ENCODE peak calls at places on chromosome 20, in four cellular contexts. One of them, this sample, is unnamed.

GRCh38 chr20:20064303-20064702 is 12.0 kb downstream of the CFAP61 start:
- DNase-seq in left lung: no peak
- DNase-seq in breast epithelium: no peak
- DNase-seq in H9: no peak
- DNase-seq in this sample: no peak

GRCh38 chr20:51104960-51105460 is 82.1 kb upstream of the KCNG1 start:
- DNase-seq in left lung: no peak
- DNase-seq in breast epithelium: no peak
- DNase-seq in H9: no peak
- DNase-seq in this sample: no peak

GRCh38 chr20:9886227-9886626 is 47.4 kb upstream of the PAK5 start:
- DNase-seq in left lung: no peak
- DNase-seq in breast epithelium: no peak
- DNase-seq in H9: no peak
- DNase-seq in this sample: no peak

GRCh38 chr20:23133560-23133998 is 47.5 kb upstream of the CD93 start:
- DNase-seq in left lung: no peak
- DNase-seq in breast epithelium: peak
- DNase-seq in H9: no peak
- DNase-seq in this sample: no peak

GRCh38 chr20:43686820-43687219 is 19.9 kb downstream of the MYBL2 start:
- DNase-seq in left lung: no peak
- DNase-seq in breast epithelium: no peak
- DNase-seq in H9: no peak
- DNase-seq in this sample: no peak

GRCh38 chr20:62858059-62858458 is 3.6 kb downstream of the TCFL5 start:
- DNase-seq in left lung: no peak
- DNase-seq in breast epithelium: no peak
- DNase-seq in H9: no peak
- DNase-seq in this sample: no peak

GRCh38 chr20:16863315-16863714 is 115.2 kb downstream of the OTOR start:
- DNase-seq in left lung: no peak
- DNase-seq in breast epithelium: no peak
- DNase-seq in H9: no peak
- DNase-seq in this sample: no peak

GRCh38 chr20:17646209-17646717 is 35.8 kb downstream of the RRBP1 start:
- DNase-seq in left lung: peak
- DNase-seq in breast epithelium: no peak
- DNase-seq in H9: no peak
- DNase-seq in this sample: no peak

GRCh38 chr20:20480126-20480525 is 112.2 kb downstream of the INSM1 start:
- DNase-seq in left lung: no peak
- DNase-seq in breast epithelium: no peak
- DNase-seq in H9: no peak
- DNase-seq in this sample: no peak

GRCh38 chr20:22827916-22828315 is 207.2 kb upstream of the SSTR4 start:
- DNase-seq in left lung: no peak
- DNase-seq in breast epithelium: no peak
- DNase-seq in H9: no peak
- DNase-seq in this sample: no peak

GRCh38 chr20:53839423-53840176 is 230.8 kb downstream of the BCAS1 start:
- DNase-seq in left lung: no peak
- DNase-seq in breast epithelium: no peak
- DNase-seq in H9: no peak
- DNase-seq in this sample: peak

GRCh38 chr20:62359491-62360121 is 7.5 kb downstream of the LAMA5 start:
- DNase-seq in left lung: peak
- DNase-seq in breast epithelium: no peak
- DNase-seq in H9: peak
- DNase-seq in this sample: no peak

GRCh38 chr20:48897298-48898044 is 24.0 kb upstream of the ARFGEF2 start:
- DNase-seq in left lung: no peak
- DNase-seq in breast epithelium: no peak
- DNase-seq in H9: no peak
- DNase-seq in this sample: no peak

GRCh38 chr20:40982415-40983145 is 46.0 kb upstream of the TOP1 start:
- DNase-seq in left lung: no peak
- DNase-seq in breast epithelium: no peak
- DNase-seq in H9: no peak
- DNase-seq in this sample: no peak

GRCh38 chr20:32562495-32562911 is 22.6 kb downstream of the NOL4L start:
- DNase-seq in left lung: peak
- DNase-seq in breast epithelium: no peak
- DNase-seq in H9: no peak
- DNase-seq in this sample: no peak

GRCh38 chr20:63658749-63659187 is 656 bp downstream of the RTEL1 start:
- DNase-seq in left lung: no peak
- DNase-seq in breast epithelium: no peak
- DNase-seq in H9: no peak
- DNase-seq in this sample: no peak

GRCh38 chr20:51799586-51799985 is 2.7 kb downstream of the SALL4 start:
- DNase-seq in left lung: no peak
- DNase-seq in breast epithelium: no peak
- DNase-seq in H9: no peak
- DNase-seq in this sample: no peak

GRCh38 chr20:51792960-51793359 is 9.4 kb downstream of the SALL4 start:
- DNase-seq in left lung: no peak
- DNase-seq in breast epithelium: no peak
- DNase-seq in H9: no peak
- DNase-seq in this sample: no peak

GRCh38 chr20:37979021-37979985 is 54.0 kb downstream of the TTI1 start:
- DNase-seq in left lung: no peak
- DNase-seq in breast epithelium: no peak
- DNase-seq in H9: no peak
- DNase-seq in this sample: no peak

GRCh38 chr20:41365785-41366545 is 653 bp downstream of the EMILIN3 start:
- DNase-seq in left lung: no peak
- DNase-seq in breast epithelium: no peak
- DNase-seq in H9: peak
- DNase-seq in this sample: no peak

GRCh38 chr20:48635791-48636267 is 192.0 kb downstream of the PREX1 start:
- DNase-seq in left lung: peak
- DNase-seq in breast epithelium: no peak
- DNase-seq in H9: peak
- DNase-seq in this sample: no peak

GRCh38 chr20:50415516-50416268 is 94.5 kb upstream of the PTPN1 start:
- DNase-seq in left lung: peak
- DNase-seq in breast epithelium: peak
- DNase-seq in H9: peak
- DNase-seq in this sample: no peak

GRCh38 chr20:47058236-47058635 is 163.6 kb downstream of the EYA2 start:
- DNase-seq in left lung: no peak
- DNase-seq in breast epithelium: no peak
- DNase-seq in H9: no peak
- DNase-seq in this sample: no peak

GRCh38 chr20:48972816-48973215 is 51.3 kb downstream of the ARFGEF2 start:
- DNase-seq in left lung: no peak
- DNase-seq in breast epithelium: no peak
- DNase-seq in H9: no peak
- DNase-seq in this sample: no peak

GRCh38 chr20:9978395-9979004 is 56.3 kb upstream of the ANKEF1 start:
- DNase-seq in left lung: no peak
- DNase-seq in breast epithelium: no peak
- DNase-seq in H9: no peak
- DNase-seq in this sample: no peak

GRCh38 chr20:47007826-47008655 is 113.4 kb downstream of the EYA2 start:
- DNase-seq in left lung: no peak
- DNase-seq in breast epithelium: no peak
- DNase-seq in H9: no peak
- DNase-seq in this sample: no peak

GRCh38 chr20:50338479-50339195 is 148.0 kb downstream of the CEBPB start:
- DNase-seq in left lung: no peak
- DNase-seq in breast epithelium: no peak
- DNase-seq in H9: peak
- DNase-seq in this sample: no peak

GRCh38 chr20:309306-309840 is 12.0 kb downstream of the ZCCHC3 start:
- DNase-seq in left lung: no peak
- DNase-seq in breast epithelium: no peak
- DNase-seq in H9: no peak
- DNase-seq in this sample: no peak

GRCh38 chr20:58708246-58708931 is 15.8 kb downstream of the NPEPL1 start:
- DNase-seq in left lung: peak
- DNase-seq in breast epithelium: no peak
- DNase-seq in H9: peak
- DNase-seq in this sample: peak

GRCh38 chr20:39310363-39311037 is 348.4 kb downstream of the DHX35 start:
- DNase-seq in left lung: no peak
- DNase-seq in breast epithelium: no peak
- DNase-seq in H9: peak
- DNase-seq in this sample: no peak

GRCh38 chr20:53872081-53872541 is 198.3 kb downstream of the BCAS1 start:
- DNase-seq in left lung: no peak
- DNase-seq in breast epithelium: no peak
- DNase-seq in H9: no peak
- DNase-seq in this sample: no peak

GRCh38 chr20:41655966-41656685 is 37.9 kb upstream of the CHD6 start:
- DNase-seq in left lung: no peak
- DNase-seq in breast epithelium: no peak
- DNase-seq in H9: no peak
- DNase-seq in this sample: no peak

GRCh38 chr20:3797592-3798404 is 1.7 kb downstream of the CDC25B start:
- DNase-seq in left lung: no peak
- DNase-seq in breast epithelium: no peak
- DNase-seq in H9: no peak
- DNase-seq in this sample: no peak

GRCh38 chr20:56807118-56807517 is 178.0 kb downstream of the TFAP2C start:
- DNase-seq in left lung: no peak
- DNase-seq in breast epithelium: no peak
- DNase-seq in H9: no peak
- DNase-seq in this sample: no peak

GRCh38 chr20:33686008-33686983 is at the start of gene E2F1:
- DNase-seq in left lung: peak
- DNase-seq in breast epithelium: peak
- DNase-seq in H9: peak
- DNase-seq in this sample: peak
- TF ChIP-seq CTCF in left lung: peak
- TF ChIP-seq CTCF in breast epithelium: peak
- TF ChIP-seq CTCF in H9: peak
- TF ChIP-seq CTCF in this sample: no peak

GRCh38 chr20:44888226-44889103 is 3.0 kb downstream of the YWHAB start:
- DNase-seq in left lung: no peak
- DNase-seq in breast epithelium: no peak
- DNase-seq in H9: no peak
- DNase-seq in this sample: no peak
- TF ChIP-seq CTCF in left lung: no peak
- TF ChIP-seq CTCF in breast epithelium: peak
- TF ChIP-seq CTCF in H9: peak
- TF ChIP-seq CTCF in this sample: no peak

DNA sequence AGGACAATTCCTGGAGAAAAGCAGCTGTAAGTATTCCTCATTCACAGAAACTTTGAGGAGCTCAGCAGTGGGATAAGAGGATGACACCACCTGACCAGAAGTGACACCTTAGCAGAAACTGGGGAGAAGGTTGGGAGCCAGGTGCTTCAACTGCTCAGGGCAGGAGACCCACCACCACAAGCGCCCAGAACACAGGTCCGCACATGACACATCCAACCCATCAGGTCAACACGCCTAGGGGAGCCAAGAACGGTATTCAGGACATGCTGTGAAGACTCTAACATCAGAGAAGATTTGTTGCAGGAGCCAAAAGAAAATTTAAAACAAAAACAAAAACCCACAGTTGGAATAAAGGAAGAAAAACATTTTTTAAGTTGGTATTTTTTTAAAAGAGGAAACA is 50.5 kb downstream of the SLC23A2 start:
- DNase-seq in left lung: no peak
- DNase-seq in breast epithelium: no peak
- DNase-seq in H9: no peak
- DNase-seq in this sample: no peak
- TF ChIP-seq CTCF in left lung: no peak
- TF ChIP-seq CTCF in breast epithelium: no peak
- TF ChIP-seq CTCF in H9: no peak
- TF ChIP-seq CTCF in this sample: no peak

DNA sequence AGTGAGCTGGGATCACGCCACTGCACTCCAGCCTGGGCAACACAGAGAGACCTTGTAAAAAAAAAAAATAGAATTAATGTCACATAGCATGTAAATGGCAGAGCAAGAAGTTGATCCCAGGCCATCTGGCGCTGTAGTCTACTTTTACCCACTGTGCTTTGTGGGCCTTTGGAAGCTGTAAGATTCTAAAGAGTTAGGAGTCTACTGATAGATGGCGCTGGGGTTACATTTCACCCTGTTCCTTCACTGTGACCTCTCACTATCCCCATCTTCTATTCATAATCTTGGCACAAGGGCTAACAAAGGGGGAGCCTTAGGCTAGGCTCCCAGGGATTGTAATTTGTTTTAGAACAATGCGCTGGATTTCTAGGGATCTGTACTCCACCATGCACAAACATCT is 24.4 kb downstream of the SIRPD start:
- DNase-seq in left lung: no peak
- DNase-seq in breast epithelium: no peak
- DNase-seq in H9: peak
- DNase-seq in this sample: no peak
- TF ChIP-seq CTCF in left lung: no peak
- TF ChIP-seq CTCF in breast epithelium: no peak
- TF ChIP-seq CTCF in H9: peak
- TF ChIP-seq CTCF in this sample: no peak

DNA sequence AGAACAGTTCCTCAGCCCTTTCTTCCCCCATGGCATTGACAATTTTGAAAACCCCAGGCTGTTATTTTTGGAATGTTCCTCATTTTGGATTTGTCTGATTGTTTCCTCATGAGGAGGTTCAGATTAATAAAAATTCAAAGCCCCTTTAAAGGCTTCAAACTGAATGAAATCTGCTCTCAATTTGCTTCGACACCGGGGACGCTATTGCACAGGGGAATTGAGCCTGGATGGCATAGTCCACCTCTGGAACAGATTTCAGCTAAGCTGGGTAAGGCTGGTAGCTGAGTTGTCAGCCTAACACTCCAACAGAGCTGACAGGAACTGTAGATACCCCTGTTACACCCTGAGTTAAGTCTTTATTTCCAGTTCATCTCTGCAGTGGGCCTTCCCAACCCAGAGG is 73.4 kb upstream of the PAX1 start:
- DNase-seq in left lung: no peak
- DNase-seq in breast epithelium: no peak
- DNase-seq in H9: no peak
- DNase-seq in this sample: no peak
- TF ChIP-seq CTCF in left lung: no peak
- TF ChIP-seq CTCF in breast epithelium: no peak
- TF ChIP-seq CTCF in H9: peak
- TF ChIP-seq CTCF in this sample: no peak